ENCODE peak calls at places on chromosomes 3 and 15, in six cellular contexts. One of them, this sample, is unnamed.

GRCh38 chr15:101429646-101430045 is 59.9 kb downstream of the PCSK6 start:
- DNase-seq in mammary epithelial cell: no peak
- DNase-seq in astrocyte: no peak
- DNase-seq in heart right ventricle: no peak
- DNase-seq in IMR-90: no peak
- DNase-seq in heart left ventricle: no peak
- DNase-seq in this sample: no peak

GRCh38 chr3:197331131-197331530 is 32.7 kb upstream of the DLG1 start:
- DNase-seq in mammary epithelial cell: no peak
- DNase-seq in astrocyte: no peak
- DNase-seq in heart right ventricle: no peak
- DNase-seq in IMR-90: no peak
- DNase-seq in heart left ventricle: no peak
- DNase-seq in this sample: no peak

GRCh38 chr3:160980740-160981139 is 124.4 kb downstream of the B3GALNT1 start:
- DNase-seq in mammary epithelial cell: no peak
- DNase-seq in astrocyte: no peak
- DNase-seq in heart right ventricle: no peak
- DNase-seq in IMR-90: no peak
- DNase-seq in heart left ventricle: no peak
- DNase-seq in this sample: no peak

GRCh38 chr3:188594137-188594536 is 440.2 kb downstream of the LPP start:
- DNase-seq in mammary epithelial cell: peak
- DNase-seq in astrocyte: peak
- DNase-seq in heart right ventricle: no peak
- DNase-seq in IMR-90: peak
- DNase-seq in heart left ventricle: no peak
- DNase-seq in this sample: peak

GRCh38 chr3:177498037-177498857 is 301.0 kb upstream of the TBL1XR1 start:
- DNase-seq in mammary epithelial cell: peak
- DNase-seq in astrocyte: peak
- DNase-seq in heart right ventricle: no peak
- DNase-seq in IMR-90: peak
- DNase-seq in heart left ventricle: no peak
- DNase-seq in this sample: peak

GRCh38 chr3:67109651-67110204 is 111.6 kb downstream of the KBTBD8 start:
- DNase-seq in mammary epithelial cell: peak
- DNase-seq in astrocyte: peak
- DNase-seq in heart right ventricle: no peak
- DNase-seq in IMR-90: peak
- DNase-seq in heart left ventricle: no peak
- DNase-seq in this sample: peak

GRCh38 chr3:113606539-113607218 is 74.3 kb downstream of the SIDT1 start:
- DNase-seq in mammary epithelial cell: no peak
- DNase-seq in astrocyte: no peak
- DNase-seq in heart right ventricle: no peak
- DNase-seq in IMR-90: no peak
- DNase-seq in heart left ventricle: no peak
- DNase-seq in this sample: no peak

GRCh38 chr3:13137808-13138565 is 64.8 kb upstream of the IQSEC1 start:
- DNase-seq in mammary epithelial cell: no peak
- DNase-seq in astrocyte: no peak
- DNase-seq in heart right ventricle: no peak
- DNase-seq in IMR-90: no peak
- DNase-seq in heart left ventricle: no peak
- DNase-seq in this sample: no peak

GRCh38 chr15:101115887-101116680 is 135.8 kb downstream of the CHSY1 start:
- DNase-seq in mammary epithelial cell: no peak
- DNase-seq in astrocyte: peak
- DNase-seq in heart right ventricle: peak
- DNase-seq in IMR-90: peak
- DNase-seq in heart left ventricle: peak
- DNase-seq in this sample: no peak

GRCh38 chr3:185280572-185281365 is 26.9 kb upstream of the EHHADH start:
- DNase-seq in mammary epithelial cell: peak
- DNase-seq in astrocyte: peak
- DNase-seq in heart right ventricle: no peak
- DNase-seq in IMR-90: peak
- DNase-seq in heart left ventricle: no peak
- DNase-seq in this sample: peak

GRCh38 chr3:197241173-197241572 is 57.2 kb downstream of the DLG1 start:
- DNase-seq in mammary epithelial cell: no peak
- DNase-seq in astrocyte: peak
- DNase-seq in heart right ventricle: no peak
- DNase-seq in IMR-90: peak
- DNase-seq in heart left ventricle: no peak
- DNase-seq in this sample: no peak

GRCh38 chr15:32670624-32671022 is 29.1 kb downstream of the SCG5 start:
- DNase-seq in mammary epithelial cell: no peak
- DNase-seq in astrocyte: no peak
- DNase-seq in heart right ventricle: no peak
- DNase-seq in IMR-90: no peak
- DNase-seq in heart left ventricle: no peak
- DNase-seq in this sample: no peak

GRCh38 chr3:44865272-44866005 is 3.7 kb downstream of the TMEM42 start:
- DNase-seq in mammary epithelial cell: no peak
- DNase-seq in astrocyte: no peak
- DNase-seq in heart right ventricle: no peak
- DNase-seq in IMR-90: peak
- DNase-seq in heart left ventricle: no peak
- DNase-seq in this sample: no peak

GRCh38 chr3:5917932-5918331 is 730.4 kb downstream of the EDEM1 start:
- DNase-seq in mammary epithelial cell: no peak
- DNase-seq in astrocyte: no peak
- DNase-seq in heart right ventricle: no peak
- DNase-seq in IMR-90: no peak
- DNase-seq in heart left ventricle: no peak
- DNase-seq in this sample: no peak
- H3K27ac ChIP-seq in mammary epithelial cell: no peak
- H3K27ac ChIP-seq in astrocyte: no peak
- H3K27ac ChIP-seq in heart right ventricle: no peak
- H3K27ac ChIP-seq in IMR-90: no peak
- H3K27ac ChIP-seq in heart left ventricle: no peak
- H3K27ac ChIP-seq in this sample: no peak

GRCh38 chr3:33750216-33750558 is 32.1 kb upstream of the CLASP2 start:
- DNase-seq in mammary epithelial cell: no peak
- DNase-seq in astrocyte: no peak
- DNase-seq in heart right ventricle: no peak
- DNase-seq in IMR-90: no peak
- DNase-seq in heart left ventricle: no peak
- DNase-seq in this sample: no peak
- TF ChIP-seq CTCF in mammary epithelial cell: no peak
- TF ChIP-seq CTCF in astrocyte: no peak
- TF ChIP-seq CTCF in heart right ventricle: no peak
- TF ChIP-seq CTCF in IMR-90: no peak
- TF ChIP-seq CTCF in heart left ventricle: no peak
- TF ChIP-seq CTCF in this sample: no peak

GRCh38 chr3:71310595-71311319 is 272.8 kb downstream of the FOXP1 start:
- DNase-seq in mammary epithelial cell: peak
- DNase-seq in astrocyte: peak
- DNase-seq in heart right ventricle: peak
- DNase-seq in IMR-90: peak
- DNase-seq in heart left ventricle: peak
- DNase-seq in this sample: no peak
- H3K27ac ChIP-seq in mammary epithelial cell: no peak
- H3K27ac ChIP-seq in astrocyte: peak
- H3K27ac ChIP-seq in heart right ventricle: peak
- H3K27ac ChIP-seq in IMR-90: peak
- H3K27ac ChIP-seq in heart left ventricle: peak
- H3K27ac ChIP-seq in this sample: no peak

GRCh38 chr15:43143203-43143941 is 10.0 kb downstream of the TMEM62 start:
- DNase-seq in mammary epithelial cell: no peak
- DNase-seq in astrocyte: no peak
- DNase-seq in heart right ventricle: no peak
- DNase-seq in IMR-90: peak
- DNase-seq in heart left ventricle: no peak
- DNase-seq in this sample: no peak
- TF ChIP-seq CTCF in mammary epithelial cell: no peak
- TF ChIP-seq CTCF in astrocyte: no peak
- TF ChIP-seq CTCF in heart right ventricle: no peak
- TF ChIP-seq CTCF in IMR-90: no peak
- TF ChIP-seq CTCF in heart left ventricle: no peak
- TF ChIP-seq CTCF in this sample: no peak

GRCh38 chr15:74958320-74958907 is 1.8 kb upstream of the RPP25 start:
- DNase-seq in mammary epithelial cell: no peak
- DNase-seq in astrocyte: no peak
- DNase-seq in heart right ventricle: peak
- DNase-seq in IMR-90: no peak
- DNase-seq in heart left ventricle: peak
- DNase-seq in this sample: no peak
- H3K27ac ChIP-seq in mammary epithelial cell: no peak
- H3K27ac ChIP-seq in astrocyte: no peak
- H3K27ac ChIP-seq in heart right ventricle: no peak
- H3K27ac ChIP-seq in IMR-90: no peak
- H3K27ac ChIP-seq in heart left ventricle: peak
- H3K27ac ChIP-seq in this sample: no peak

DNA sequence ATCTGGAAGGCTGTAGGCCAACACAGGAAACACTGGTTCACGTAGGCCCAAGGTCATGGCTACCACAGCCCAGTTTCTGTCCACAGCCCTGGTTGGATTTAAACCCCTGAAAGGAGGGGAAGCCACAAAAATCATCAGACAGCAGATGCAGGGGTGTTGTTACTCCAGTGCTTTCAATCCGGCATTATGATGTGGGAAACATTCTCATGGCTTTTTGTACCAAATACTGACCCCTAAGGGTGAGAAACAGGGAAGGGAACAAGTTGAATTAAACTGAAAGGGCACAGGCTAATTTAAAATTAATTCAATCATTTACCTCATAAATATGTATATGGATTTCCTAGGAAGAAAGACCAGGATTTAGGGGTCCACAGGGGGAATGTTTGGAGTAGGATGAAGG is 375.6 kb downstream of the CTNNB1 start:
- DNase-seq in mammary epithelial cell: no peak
- DNase-seq in astrocyte: no peak
- DNase-seq in heart right ventricle: no peak
- DNase-seq in IMR-90: no peak
- DNase-seq in heart left ventricle: no peak
- DNase-seq in this sample: no peak
- TF ChIP-seq CTCF in mammary epithelial cell: peak
- TF ChIP-seq CTCF in astrocyte: no peak
- TF ChIP-seq CTCF in heart right ventricle: no peak
- TF ChIP-seq CTCF in IMR-90: no peak
- TF ChIP-seq CTCF in heart left ventricle: no peak
- TF ChIP-seq CTCF in this sample: peak

GRCh38 chr3:124283644-124284008 is 291.7 kb upstream of the ROPN1 start:
- DNase-seq in mammary epithelial cell: no peak
- DNase-seq in astrocyte: no peak
- DNase-seq in heart right ventricle: no peak
- DNase-seq in IMR-90: no peak
- DNase-seq in heart left ventricle: no peak
- DNase-seq in this sample: no peak
- H3K27ac ChIP-seq in mammary epithelial cell: no peak
- H3K27ac ChIP-seq in astrocyte: no peak
- H3K27ac ChIP-seq in heart right ventricle: no peak
- H3K27ac ChIP-seq in IMR-90: no peak
- H3K27ac ChIP-seq in heart left ventricle: peak
- H3K27ac ChIP-seq in this sample: no peak

GRCh38 chr3:126266291-126266840 is 86.0 kb upstream of the ALDH1L1 start:
- DNase-seq in mammary epithelial cell: no peak
- DNase-seq in astrocyte: no peak
- DNase-seq in heart right ventricle: peak
- DNase-seq in IMR-90: peak
- DNase-seq in heart left ventricle: peak
- DNase-seq in this sample: no peak

GRCh38 chr3:126268866-126269265 is 88.3 kb downstream of the KLF15 start:
- DNase-seq in mammary epithelial cell: no peak
- DNase-seq in astrocyte: no peak
- DNase-seq in heart right ventricle: no peak
- DNase-seq in IMR-90: no peak
- DNase-seq in heart left ventricle: no peak
- DNase-seq in this sample: no peak

GRCh38 chr3:126266850-126267168 is 86.4 kb upstream of the ALDH1L1 start:
- DNase-seq in mammary epithelial cell: no peak
- DNase-seq in astrocyte: no peak
- DNase-seq in heart right ventricle: no peak
- DNase-seq in IMR-90: no peak
- DNase-seq in heart left ventricle: no peak
- DNase-seq in this sample: no peak

GRCh38 chr3:126267976-126268615 is 87.7 kb upstream of the ALDH1L1 start:
- DNase-seq in mammary epithelial cell: no peak
- DNase-seq in astrocyte: no peak
- DNase-seq in heart right ventricle: no peak
- DNase-seq in IMR-90: no peak
- DNase-seq in heart left ventricle: no peak
- DNase-seq in this sample: no peak

DNA sequence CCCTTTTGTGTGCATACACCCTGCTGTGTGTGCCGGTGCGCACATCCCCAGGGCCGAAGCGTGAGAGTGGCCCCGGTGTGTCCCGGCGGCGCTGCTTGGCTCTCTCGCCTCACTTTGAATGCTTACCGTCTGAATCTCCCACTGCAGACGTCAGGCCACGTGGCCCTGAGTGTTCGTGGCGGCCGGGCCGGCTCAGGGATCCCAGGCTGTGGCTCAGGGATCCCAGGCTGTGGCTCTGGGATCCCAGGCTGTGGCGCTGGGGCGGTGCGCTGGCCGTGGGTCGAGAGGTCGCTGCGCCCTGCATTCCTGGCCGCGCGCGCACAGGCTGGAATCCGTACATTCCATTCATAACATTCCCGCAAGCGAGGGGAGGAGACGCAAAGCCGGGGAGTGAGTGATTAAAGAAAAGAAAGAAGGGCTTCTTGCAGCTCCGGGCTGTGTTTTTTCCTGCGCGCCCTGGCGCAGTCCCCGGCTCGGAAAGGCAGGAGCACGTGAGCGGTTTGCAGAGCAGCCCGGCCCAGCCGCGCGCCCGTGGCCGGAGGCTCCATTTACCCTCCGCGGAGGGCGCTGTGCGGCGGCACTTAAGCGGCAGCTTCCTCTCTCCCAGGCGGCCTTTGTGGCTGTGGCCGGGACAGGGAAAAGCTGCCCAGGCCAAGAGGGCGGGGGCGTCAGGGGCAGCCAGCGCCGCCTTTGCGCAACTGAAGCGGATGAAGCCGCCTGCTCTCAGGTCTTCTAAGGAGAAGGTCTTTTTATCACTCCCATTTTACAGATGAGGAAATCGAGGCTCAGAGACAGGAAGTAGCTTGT is 87.0 kb upstream of the ALDH1L1 start:
- DNase-seq in mammary epithelial cell: peak
- DNase-seq in astrocyte: peak
- DNase-seq in heart right ventricle: peak
- DNase-seq in IMR-90: peak
- DNase-seq in heart left ventricle: peak
- DNase-seq in this sample: peak
- TF ChIP-seq CTCF in mammary epithelial cell: peak
- TF ChIP-seq CTCF in astrocyte: no peak
- TF ChIP-seq CTCF in heart right ventricle: no peak
- TF ChIP-seq CTCF in IMR-90: peak
- TF ChIP-seq CTCF in heart left ventricle: no peak
- TF ChIP-seq CTCF in this sample: peak

DNA sequence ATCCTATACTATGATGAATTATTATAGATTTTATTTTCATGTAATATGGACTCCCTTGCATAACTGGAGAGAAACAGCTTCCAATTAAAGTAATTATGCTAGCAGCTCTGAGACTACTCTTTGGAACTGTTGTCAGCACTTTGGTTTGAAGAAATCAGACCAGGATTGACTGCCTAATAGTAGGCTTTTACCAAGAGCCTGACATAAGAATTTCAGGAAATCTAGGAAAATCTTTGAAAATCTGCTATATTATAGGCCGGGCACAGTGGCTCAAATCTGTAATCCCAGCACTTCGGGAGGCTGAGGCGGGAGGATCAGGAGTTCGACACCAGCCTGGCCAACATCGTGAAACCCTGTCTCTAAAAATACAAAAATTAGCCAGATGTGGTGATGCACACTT is 62.9 kb downstream of the ZNF609 start:
- DNase-seq in mammary epithelial cell: no peak
- DNase-seq in astrocyte: no peak
- DNase-seq in heart right ventricle: no peak
- DNase-seq in IMR-90: no peak
- DNase-seq in heart left ventricle: no peak
- DNase-seq in this sample: no peak
- H3K27ac ChIP-seq in mammary epithelial cell: no peak
- H3K27ac ChIP-seq in astrocyte: no peak
- H3K27ac ChIP-seq in heart right ventricle: no peak
- H3K27ac ChIP-seq in IMR-90: no peak
- H3K27ac ChIP-seq in heart left ventricle: no peak
- H3K27ac ChIP-seq in this sample: no peak

This sample was measured in foreskin keratinocyte.